ENCODE peak calls at places on chromosomes 7 and 10, in seven cellular contexts. V is astrocyte, N is cardiac fibroblast, G is fibroblast of lung, S is A549, I is HL-60, Q is left lung. C is an unnamed sample.

GRCh38 chr7:123204206-123204835 is 4.6 kb upstream of the SLC13A1 start:
- DNase-seq in V (no peak), N (no peak), G (no peak), S (no peak), I (no peak), Q (no peak), C (no peak)

GRCh38 chr10:132742837-132743194 is 43.1 kb downstream of the NKX6-2 start:
- DNase-seq in V (no peak), N (no peak), G (no peak), S (no peak), I (no peak), Q (no peak), C (no peak)

GRCh38 chr10:119509909-119510451 is 32.5 kb downstream of the RGS10 start:
- DNase-seq in V (no peak), N (no peak), G (peak), S (no peak), I (no peak), Q (no peak), C (peak)

GRCh38 chr10:88418871-88419270 is 164.2 kb downstream of the RNLS start:
- DNase-seq in V (no peak), N (no peak), G (no peak), S (no peak), I (no peak), Q (no peak), C (no peak)

GRCh38 chr7:138396251-138397070 is 63.6 kb upstream of the TRIM24 start:
- DNase-seq in V (no peak), N (no peak), G (no peak), S (peak), I (no peak), Q (peak), C (peak)

GRCh38 chr7:130380121-130380860 is at the start of gene CPA1:
- DNase-seq in V (no peak), N (no peak), G (no peak), S (no peak), I (no peak), Q (no peak), C (no peak)

GRCh38 chr7:2003931-2004812 is 228.6 kb downstream of the MAD1L1 start:
- DNase-seq in V (no peak), N (no peak), G (no peak), S (no peak), I (no peak), Q (no peak), C (no peak)

GRCh38 chr7:82559203-82559805 is 115.7 kb upstream of the CACNA2D1 start:
- DNase-seq in V (no peak), N (no peak), G (no peak), S (peak), I (no peak), Q (no peak), C (no peak)

GRCh38 chr10:86064931-86065662 is 301.5 kb downstream of the GRID1 start:
- DNase-seq in V (no peak), N (no peak), G (no peak), S (no peak), I (no peak), Q (no peak), C (no peak)

GRCh38 chr10:110358869-110359629 is 54.3 kb upstream of the SMNDC1 start:
- DNase-seq in V (peak), N (peak), G (no peak), S (no peak), I (no peak), Q (no peak), C (peak)
- TF ChIP-seq CTCF in V (no peak), N (no peak), G (no peak), S (no peak), I (no peak), Q (no peak), C (peak)

DNA sequence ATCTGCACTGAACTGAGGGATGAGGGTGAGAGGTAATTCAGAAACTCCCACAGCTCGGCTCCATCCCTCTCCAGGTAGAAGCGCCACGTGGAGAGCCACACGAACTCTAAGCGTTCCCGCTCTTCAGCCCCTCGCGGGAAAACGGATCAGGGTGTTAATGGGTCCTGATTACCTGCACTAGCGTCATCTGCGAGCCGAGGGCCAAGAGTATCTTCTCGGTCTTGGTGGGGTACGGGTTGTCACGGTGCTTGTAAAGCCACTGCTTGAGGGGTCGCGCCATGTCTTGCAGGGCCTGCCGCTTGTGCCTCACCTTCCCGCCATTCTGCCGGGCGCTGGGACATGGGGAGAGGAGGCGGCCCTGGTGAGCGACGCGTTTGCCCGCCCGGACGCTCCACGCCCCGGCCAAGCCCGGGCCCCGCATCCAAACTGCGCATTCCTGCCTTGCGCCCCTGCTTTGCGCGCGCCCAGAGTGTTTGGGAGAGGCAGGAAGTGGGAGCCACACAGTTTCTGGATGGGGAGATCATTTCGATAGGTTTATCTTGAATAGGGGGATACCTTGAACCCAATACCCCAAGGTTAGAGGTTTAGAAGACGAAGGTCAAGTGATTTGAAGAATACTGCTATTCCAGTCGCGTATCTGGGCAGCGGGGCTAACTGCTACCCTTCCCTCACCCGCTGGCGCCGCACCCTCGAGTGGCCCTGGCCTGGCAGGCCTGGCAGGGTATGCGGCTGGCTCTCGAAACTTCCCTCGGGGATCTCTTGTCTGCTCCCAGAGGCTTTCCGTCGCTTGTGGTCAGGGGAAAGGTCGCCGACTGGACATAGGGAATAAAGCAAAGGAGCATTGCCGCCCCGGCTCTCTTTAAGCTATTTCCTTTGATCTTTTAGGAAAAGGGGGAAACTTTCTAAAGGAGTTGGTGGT is 4.2 kb downstream of the MKX start:
- DNase-seq in V (no peak), N (no peak), G (no peak), S (no peak), I (no peak), Q (peak), C (no peak)
- H3K4me3 ChIP-seq in V (peak), N (no peak), G (no peak), S (peak), I (no peak), Q (peak), C (peak)

DNA sequence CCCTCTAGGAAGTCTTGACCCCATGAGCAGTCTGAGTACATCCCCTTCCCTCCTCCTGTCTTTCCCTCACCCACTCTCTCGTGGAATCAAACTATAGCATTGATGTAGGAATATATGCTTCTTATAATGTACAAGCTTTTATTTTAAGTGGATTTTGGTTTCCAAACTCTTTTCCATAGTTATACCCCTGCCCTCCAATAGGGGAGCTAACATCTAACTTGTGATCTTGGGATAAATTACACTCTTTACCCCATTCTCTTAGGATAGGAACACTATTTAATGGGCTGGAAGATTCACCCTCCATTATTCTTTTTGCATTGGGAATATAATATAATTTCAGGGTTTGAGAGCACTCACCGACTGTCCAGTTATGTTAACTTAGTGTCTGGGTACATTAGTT is 465.9 kb downstream of the GATA3 start:
- DNase-seq in V (no peak), N (no peak), G (no peak), S (no peak), I (no peak), Q (no peak), C (no peak)
- TF ChIP-seq CTCF in V (no peak), N (peak), G (no peak), S (no peak), I (no peak), Q (no peak), C (no peak)

DNA sequence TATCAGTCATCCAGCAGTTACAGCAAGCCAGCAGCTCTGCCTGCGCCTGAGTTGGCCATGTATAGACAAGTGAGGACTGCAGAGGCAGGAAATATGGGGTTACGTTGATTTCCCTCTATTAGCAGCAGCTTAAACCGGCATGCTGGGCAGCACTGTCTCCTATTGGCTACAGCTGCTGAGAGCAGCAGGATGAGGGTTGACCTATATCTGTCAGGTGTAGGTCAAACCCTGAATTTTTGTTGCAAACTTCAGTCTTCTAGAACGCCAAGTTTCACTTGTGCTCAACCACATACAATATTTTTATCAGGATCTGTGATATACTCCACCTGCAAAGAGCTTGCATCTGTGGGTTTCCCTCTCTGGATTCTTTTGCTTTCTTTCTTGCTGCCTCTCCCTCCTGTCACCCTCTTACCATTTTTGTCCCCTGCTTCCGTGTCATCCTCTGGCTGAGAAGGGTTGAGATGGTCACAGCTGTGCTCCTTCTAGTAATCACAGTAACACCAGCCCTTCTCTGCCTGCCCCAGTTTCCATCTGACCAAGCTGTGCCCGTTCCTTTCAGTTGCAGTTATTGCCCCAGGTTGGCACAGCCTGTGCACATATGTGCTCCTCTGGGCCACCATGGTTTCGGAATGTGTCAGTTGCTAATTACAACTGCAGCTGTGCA is 23.8 kb upstream of the GLCCI1 start:
- DNase-seq in V (no peak), N (no peak), G (no peak), S (no peak), I (no peak), Q (no peak), C (no peak)
- H3K4me3 ChIP-seq in V (no peak), N (no peak), G (no peak), S (no peak), I (no peak), Q (no peak), C (no peak)